ENCODE peak calls at places on chromosomes 7 and 10, in seven cellular contexts. S is psoas muscle; G is occipital lobe; H is skeletal muscle cell; B is activated naive CD4-positive, alpha-beta T cell; W is stimulated activated naive CD4-positive, alpha-beta T cell; K is NB4. I is an unnamed sample.

GRCh38 chr7:55086413-55087201 is 67.8 kb downstream of the EGFR start:
- DNase-seq in K (peak), B (no peak), G (no peak), H (peak), W (no peak), S (no peak), I (peak)

GRCh38 chr10:8221481-8221880 is 167.0 kb downstream of the GATA3 start:
- DNase-seq in B (no peak), G (no peak), W (no peak), H (no peak), K (no peak), S (no peak), I (no peak)

GRCh38 chr10:89534826-89535166 is 598 bp downstream of the SLC16A12 start:
- DNase-seq in H (no peak), W (no peak), K (no peak), S (no peak), G (no peak), B (no peak), I (no peak)

GRCh38 chr10:126663328-126663727 is 7.2 kb downstream of the C10orf90 start:
- DNase-seq in B (no peak), W (no peak), S (peak), H (peak), K (peak), G (peak), I (peak)

GRCh38 chr7:41134873-41135250 is 568.0 kb downstream of the INHBA start:
- DNase-seq in K (no peak), G (no peak), W (no peak), S (no peak), B (no peak), H (no peak), I (no peak)

GRCh38 chr10:97584798-97585438 is 729 bp downstream of the HOGA1 start:
- DNase-seq in S (no peak), W (no peak), B (no peak), K (no peak), H (no peak), G (no peak), I (no peak)

GRCh38 chr7:69803699-69804516 is 205.6 kb downstream of the AUTS2 start:
- DNase-seq in G (no peak), B (no peak), H (no peak), S (no peak), K (no peak), W (no peak), I (no peak)

GRCh38 chr10:122877264-122877663 is 2.1 kb downstream of the FAM24B start:
- DNase-seq in K (no peak), W (no peak), H (no peak), G (no peak), S (no peak), B (no peak), I (no peak)

GRCh38 chr7:42311195-42311594 is 74.2 kb upstream of the GLI3 start:
- DNase-seq in K (no peak), S (no peak), H (no peak), B (no peak), G (no peak), W (no peak), I (no peak)

GRCh38 chr10:62577666-62578291 is 203.6 kb downstream of the ZNF365 start:
- DNase-seq in G (no peak), H (peak), S (no peak), K (no peak), W (no peak), B (no peak), I (no peak)

GRCh38 chr10:67976292-67977245 is 92.1 kb downstream of the SIRT1 start:
- DNase-seq in G (no peak), B (no peak), W (no peak), S (peak), K (no peak), H (no peak), I (no peak)